ENCODE peak calls at places on chromosomes 3 and 15, in five cellular contexts. One of them, this sample, is unnamed.

GRCh38 chr3:61331937-61332590 is 80.8 kb upstream of the FHIT start:
- DNase-seq in BJ: no peak
- DNase-seq in endodermal cell: peak; percentile 59
- DNase-seq in esophagus muscularis mucosa: no peak
- DNase-seq in AG04450: no peak
- DNase-seq in this sample: no peak

GRCh38 chr3:31765856-31766255 is 215.2 kb downstream of the OSBPL10 start:
- DNase-seq in BJ: no peak
- DNase-seq in esophagus muscularis mucosa: no peak
- DNase-seq in AG04450: no peak
- DNase-seq in endodermal cell: no peak
- DNase-seq in this sample: no peak

GRCh38 chr15:95998935-95999334 is 331.6 kb upstream of the NR2F2 start:
- DNase-seq in AG04450: no peak
- DNase-seq in BJ: no peak
- DNase-seq in endodermal cell: no peak
- DNase-seq in esophagus muscularis mucosa: no peak
- DNase-seq in this sample: no peak

GRCh38 chr15:65077981-65078352 is 1.4 kb downstream of the KBTBD13 start:
- DNase-seq in esophagus muscularis mucosa: no peak
- DNase-seq in AG04450: no peak
- DNase-seq in BJ: no peak
- DNase-seq in endodermal cell: peak; percentile 96
- DNase-seq in this sample: no peak

GRCh38 chr15:98241032-98241554 is 280.6 kb downstream of the ARRDC4 start:
- DNase-seq in endodermal cell: no peak
- DNase-seq in BJ: no peak
- DNase-seq in esophagus muscularis mucosa: no peak
- DNase-seq in AG04450: no peak
- DNase-seq in this sample: peak; percentile 14

GRCh38 chr15:62653122-62653521 is 389.4 kb upstream of the TPM1 start:
- DNase-seq in endodermal cell: no peak
- DNase-seq in esophagus muscularis mucosa: peak; percentile 47
- DNase-seq in AG04450: no peak
- DNase-seq in BJ: no peak
- DNase-seq in this sample: no peak

GRCh38 chr15:64712353-64712752 is 63.0 kb downstream of the RBPMS2 start:
- DNase-seq in endodermal cell: no peak
- DNase-seq in BJ: no peak
- DNase-seq in esophagus muscularis mucosa: no peak
- DNase-seq in AG04450: no peak
- DNase-seq in this sample: no peak

GRCh38 chr3:166734734-166735133 is 645.4 kb downstream of the ZBBX start:
- DNase-seq in esophagus muscularis mucosa: no peak
- DNase-seq in BJ: no peak
- DNase-seq in AG04450: no peak
- DNase-seq in endodermal cell: no peak
- DNase-seq in this sample: no peak

GRCh38 chr3:128107809-128108208 is 15.8 kb downstream of the RUVBL1 start:
- DNase-seq in AG04450: no peak
- DNase-seq in endodermal cell: peak; percentile 58
- DNase-seq in esophagus muscularis mucosa: no peak
- DNase-seq in BJ: no peak
- DNase-seq in this sample: no peak

GRCh38 chr3:50264389-50264963 is 4.5 kb upstream of the SEMA3B start:
- DNase-seq in endodermal cell: peak; percentile 98
- DNase-seq in esophagus muscularis mucosa: peak; percentile 94
- DNase-seq in AG04450: peak; percentile 91
- DNase-seq in BJ: peak; percentile 89
- DNase-seq in this sample: no peak

GRCh38 chr3:127173516-127174166 is 19.3 kb upstream of the PRR23E start:
- DNase-seq in AG04450: no peak
- DNase-seq in esophagus muscularis mucosa: no peak
- DNase-seq in BJ: no peak
- DNase-seq in endodermal cell: peak; percentile 26
- DNase-seq in this sample: no peak

GRCh38 chr3:38738630-38739395 is 77.2 kb downstream of the SCN10A start:
- DNase-seq in BJ: no peak
- DNase-seq in esophagus muscularis mucosa: no peak
- DNase-seq in AG04450: no peak
- DNase-seq in endodermal cell: peak; percentile 98
- DNase-seq in this sample: peak; percentile 32

GRCh38 chr3:61954097-61954528 is 392.7 kb downstream of the PTPRG start:
- DNase-seq in esophagus muscularis mucosa: no peak
- DNase-seq in AG04450: peak; percentile 48
- DNase-seq in endodermal cell: no peak
- DNase-seq in BJ: no peak
- DNase-seq in this sample: no peak

GRCh38 chr3:123350971-123351370 is 97.9 kb downstream of the ADCY5 start:
- DNase-seq in BJ: no peak
- DNase-seq in esophagus muscularis mucosa: no peak
- DNase-seq in AG04450: no peak
- DNase-seq in endodermal cell: peak; percentile 27
- DNase-seq in this sample: no peak

GRCh38 chr3:2236203-2236602 is 137.5 kb downstream of the CNTN4 start:
- DNase-seq in BJ: no peak
- DNase-seq in endodermal cell: no peak
- DNase-seq in esophagus muscularis mucosa: no peak
- DNase-seq in AG04450: no peak
- DNase-seq in this sample: no peak

GRCh38 chr15:81297147-81297572 is 26.8 kb downstream of the STARD5 start:
- DNase-seq in esophagus muscularis mucosa: no peak
- DNase-seq in endodermal cell: no peak
- DNase-seq in BJ: no peak
- DNase-seq in AG04450: no peak
- DNase-seq in this sample: peak; percentile 93

GRCh38 chr3:191383104-191383503 is 52.8 kb upstream of the UTS2B start:
- DNase-seq in esophagus muscularis mucosa: no peak
- DNase-seq in endodermal cell: no peak
- DNase-seq in AG04450: peak; percentile 36
- DNase-seq in BJ: no peak
- DNase-seq in this sample: no peak

GRCh38 chr15:31396881-31397560 is 70.4 kb downstream of the KLF13 start:
- DNase-seq in esophagus muscularis mucosa: peak; percentile 96
- DNase-seq in BJ: peak; percentile 34
- DNase-seq in AG04450: no peak
- DNase-seq in endodermal cell: peak; percentile 98
- DNase-seq in this sample: peak; percentile 89

GRCh38 chr3:59771760-59772159 is 721.9 kb upstream of the CFAP20DC start:
- DNase-seq in esophagus muscularis mucosa: no peak
- DNase-seq in AG04450: peak; percentile 69
- DNase-seq in BJ: peak; percentile 81
- DNase-seq in endodermal cell: no peak
- DNase-seq in this sample: peak; percentile 91

GRCh38 chr3:5186854-5187151 is 704 bp upstream of the EDEM1 start:
- DNase-seq in AG04450: no peak
- DNase-seq in BJ: no peak
- DNase-seq in endodermal cell: no peak
- DNase-seq in esophagus muscularis mucosa: no peak
- DNase-seq in this sample: peak; percentile 20

GRCh38 chr15:40125950-40126349 is 17.3 kb upstream of the BMF start:
- DNase-seq in BJ: no peak
- DNase-seq in esophagus muscularis mucosa: no peak
- DNase-seq in endodermal cell: no peak
- DNase-seq in AG04450: no peak
- DNase-seq in this sample: no peak

GRCh38 chr3:71921036-71921435 is 136.1 kb upstream of the PROK2 start:
- DNase-seq in esophagus muscularis mucosa: no peak
- DNase-seq in endodermal cell: no peak
- DNase-seq in AG04450: no peak
- DNase-seq in BJ: no peak
- DNase-seq in this sample: no peak

GRCh38 chr3:174097686-174098085 is 700.1 kb downstream of the NLGN1 start:
- DNase-seq in endodermal cell: no peak
- DNase-seq in BJ: no peak
- DNase-seq in esophagus muscularis mucosa: no peak
- DNase-seq in AG04450: no peak
- DNase-seq in this sample: no peak

GRCh38 chr15:57503051-57503702 is 88.5 kb upstream of the MYZAP start:
- DNase-seq in esophagus muscularis mucosa: no peak
- DNase-seq in AG04450: no peak
- DNase-seq in BJ: no peak
- DNase-seq in endodermal cell: peak; percentile 85
- DNase-seq in this sample: no peak

GRCh38 chr3:107068980-107069379 is 308.3 kb upstream of the CCDC54 start:
- DNase-seq in AG04450: peak; percentile 45
- DNase-seq in BJ: peak; percentile 31
- DNase-seq in esophagus muscularis mucosa: no peak
- DNase-seq in endodermal cell: no peak
- DNase-seq in this sample: peak; percentile 74

GRCh38 chr3:186170516-186170915 is 61.6 kb upstream of the ETV5 start:
- DNase-seq in esophagus muscularis mucosa: no peak
- DNase-seq in endodermal cell: no peak
- DNase-seq in AG04450: no peak
- DNase-seq in BJ: no peak
- DNase-seq in this sample: no peak

GRCh38 chr3:46222435-46223161 is 14.5 kb upstream of the CCR1 start:
- DNase-seq in AG04450: no peak
- DNase-seq in BJ: no peak
- DNase-seq in esophagus muscularis mucosa: peak; percentile 78
- DNase-seq in endodermal cell: no peak
- DNase-seq in this sample: no peak

GRCh38 chr3:181752202-181752671 is 40.5 kb downstream of the SOX2 start:
- DNase-seq in AG04450: no peak
- DNase-seq in esophagus muscularis mucosa: no peak
- DNase-seq in endodermal cell: no peak
- DNase-seq in BJ: no peak
- DNase-seq in this sample: peak; percentile 36

GRCh38 chr3:99313481-99313880 is 324.9 kb upstream of the COL8A1 start:
- DNase-seq in AG04450: no peak
- DNase-seq in BJ: no peak
- DNase-seq in endodermal cell: no peak
- DNase-seq in esophagus muscularis mucosa: no peak
- DNase-seq in this sample: no peak

GRCh38 chr15:29674661-29675533 is 147.4 kb downstream of the TJP1 start:
- DNase-seq in esophagus muscularis mucosa: no peak
- DNase-seq in BJ: no peak
- DNase-seq in AG04450: no peak
- DNase-seq in endodermal cell: peak; percentile 97
- DNase-seq in this sample: no peak

GRCh38 chr15:41806291-41807181 is 21.4 kb upstream of the JMJD7 start:
- DNase-seq in endodermal cell: peak; percentile 75
- DNase-seq in AG04450: no peak
- DNase-seq in BJ: no peak
- DNase-seq in esophagus muscularis mucosa: no peak
- DNase-seq in this sample: peak; percentile 88

GRCh38 chr3:164208846-164209245 is 869.5 kb downstream of the SI start:
- DNase-seq in BJ: no peak
- DNase-seq in endodermal cell: peak; percentile 48
- DNase-seq in AG04450: no peak
- DNase-seq in esophagus muscularis mucosa: no peak
- DNase-seq in this sample: no peak

GRCh38 chr3:164208026-164208425 is 870.3 kb downstream of the SI start:
- DNase-seq in AG04450: no peak
- DNase-seq in esophagus muscularis mucosa: no peak
- DNase-seq in BJ: no peak
- DNase-seq in endodermal cell: no peak
- DNase-seq in this sample: no peak
- H3K4me3 ChIP-seq in AG04450: no peak overlapping the region
- H3K4me3 ChIP-seq in esophagus muscularis mucosa: no peak overlapping the region
- H3K4me3 ChIP-seq in BJ: no peak overlapping the region
- H3K4me3 ChIP-seq in endodermal cell: no peak overlapping the region
- H3K4me3 ChIP-seq in this sample: no peak overlapping the region

DNA sequence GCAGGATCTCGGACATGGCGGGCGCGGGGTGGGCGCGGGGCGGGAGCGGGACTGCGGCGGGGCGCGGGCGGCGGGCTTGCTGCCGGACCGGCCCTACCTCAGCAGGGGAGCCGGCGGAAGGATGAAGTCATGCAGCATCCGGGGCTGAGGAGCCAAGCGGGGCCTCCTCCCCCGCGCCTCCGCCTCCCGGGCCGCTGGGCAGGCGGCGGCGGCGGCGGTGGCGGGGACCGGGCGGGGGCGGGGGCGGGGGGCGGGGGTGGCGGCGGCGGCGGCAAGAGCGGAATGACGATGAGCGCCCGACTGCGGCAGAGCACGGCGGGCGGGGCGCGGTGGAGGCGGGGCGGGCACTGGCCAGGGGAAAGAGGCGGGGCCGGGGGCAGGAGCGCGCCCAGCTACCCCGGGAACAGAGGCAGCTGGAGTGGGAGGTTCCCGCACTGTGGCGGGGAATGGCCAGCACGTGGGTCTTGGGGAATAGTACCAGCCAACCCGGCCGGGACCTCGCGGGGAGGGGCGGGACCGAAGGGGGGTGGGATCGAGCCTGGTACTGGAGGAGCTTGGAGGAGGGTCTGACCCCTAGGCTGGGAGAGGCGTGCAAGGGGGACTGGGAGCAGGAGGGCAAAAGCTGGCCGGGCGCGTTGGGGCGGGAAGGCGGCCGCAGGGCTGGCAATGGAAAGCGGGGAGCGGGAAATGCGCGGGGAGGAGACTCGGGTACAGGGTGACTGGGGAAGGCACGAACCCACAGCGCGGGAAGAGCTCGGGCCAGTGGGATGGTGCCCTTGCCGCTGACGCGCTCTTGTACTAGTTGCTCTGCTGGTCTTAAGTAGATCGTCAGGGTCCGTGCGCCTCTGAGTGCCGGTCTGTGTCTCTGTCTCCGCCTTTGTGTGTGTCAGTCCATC is at the start of gene CAMK2N2:
- DNase-seq in BJ: no peak
- DNase-seq in endodermal cell: peak; percentile 95
- DNase-seq in AG04450: no peak
- DNase-seq in esophagus muscularis mucosa: no peak
- DNase-seq in this sample: peak; percentile 70
- H3K27me3 ChIP-seq in BJ: peaks cover 11% of the 10 kb centered on the region
- H3K27me3 ChIP-seq in endodermal cell: peaks cover 84% of the 10 kb centered on the region
- H3K27me3 ChIP-seq in AG04450: peaks cover 31% of the 10 kb centered on the region
- H3K27me3 ChIP-seq in esophagus muscularis mucosa: peaks cover 54% of the 10 kb centered on the region
- H3K27me3 ChIP-seq in this sample: peaks cover 5% of the 10 kb centered on the region

GRCh38 chr3:23671901-23672589 is 133.7 kb upstream of the UBE2E1 start:
- DNase-seq in BJ: no peak
- DNase-seq in AG04450: no peak
- DNase-seq in esophagus muscularis mucosa: no peak
- DNase-seq in endodermal cell: no peak
- DNase-seq in this sample: no peak
- H3K4me3 ChIP-seq in BJ: no peak overlapping the region
- H3K4me3 ChIP-seq in AG04450: no peak overlapping the region
- H3K4me3 ChIP-seq in esophagus muscularis mucosa: peak overlapping the region; percentile 44
- H3K4me3 ChIP-seq in endodermal cell: no peak overlapping the region
- H3K4me3 ChIP-seq in this sample: no peak overlapping the region

GRCh38 chr15:89750560-89751542 is at the start of gene MESP1:
- DNase-seq in esophagus muscularis mucosa: peak; percentile 95
- DNase-seq in BJ: peak; percentile 35
- DNase-seq in endodermal cell: peak; percentile 97
- DNase-seq in AG04450: peak; percentile 67
- DNase-seq in this sample: peak; percentile 85

GRCh38 chr15:89749951-89750559 is 994 bp downstream of the MESP1 start:
- DNase-seq in BJ: no peak
- DNase-seq in esophagus muscularis mucosa: no peak
- DNase-seq in AG04450: no peak
- DNase-seq in endodermal cell: peak; percentile 67
- DNase-seq in this sample: no peak

GRCh38 chr15:89747708-89748682 is 3.1 kb downstream of the MESP1 start:
- DNase-seq in esophagus muscularis mucosa: no peak
- DNase-seq in AG04450: no peak
- DNase-seq in endodermal cell: peak; percentile 82
- DNase-seq in BJ: no peak
- DNase-seq in this sample: no peak

GRCh38 chr15:89749059-89749458 is 2.0 kb downstream of the MESP1 start:
- DNase-seq in AG04450: no peak
- DNase-seq in esophagus muscularis mucosa: no peak
- DNase-seq in BJ: no peak
- DNase-seq in endodermal cell: peak; percentile 54
- DNase-seq in this sample: no peak

GRCh38 chr15:89749526-89749925 is 1.5 kb downstream of the MESP1 start:
- DNase-seq in esophagus muscularis mucosa: no peak
- DNase-seq in AG04450: no peak
- DNase-seq in endodermal cell: no peak
- DNase-seq in BJ: no peak
- DNase-seq in this sample: no peak
- H3K27me3 ChIP-seq in esophagus muscularis mucosa: no peaks in the 10 kb centered on the region
- H3K27me3 ChIP-seq in AG04450: peaks cover 40% of the 10 kb centered on the region
- H3K27me3 ChIP-seq in endodermal cell: peaks cover 94% of the 10 kb centered on the region
- H3K27me3 ChIP-seq in BJ: peaks cover 2% of the 10 kb centered on the region
- H3K27me3 ChIP-seq in this sample: no peaks in the 10 kb centered on the region